ENCODE peak calls at places on chromosomes 4 and X, in seven cellular contexts. One of them, this sample, is unnamed.

GRCh38 chr4:3871181-3871852 is 105.1 kb downstream of the ADRA2C start:
- DNase-seq in heart left ventricle: no peak
- DNase-seq in stomach: no peak
- DNase-seq in ovary: no peak
- DNase-seq in kidney: peak; percentile 83
- DNase-seq in sigmoid colon: peak; percentile 56
- DNase-seq in tibial nerve: no peak
- DNase-seq in this sample: no peak

GRCh38 chrX:152652060-152652459 is 14.4 kb downstream of the GABRQ start:
- DNase-seq in stomach: no peak
- DNase-seq in ovary: no peak
- DNase-seq in sigmoid colon: no peak
- DNase-seq in kidney: no peak
- DNase-seq in heart left ventricle: no peak
- DNase-seq in tibial nerve: no peak
- DNase-seq in this sample: no peak

GRCh38 chr4:74635490-74636123 is 158.7 kb downstream of the BTC start:
- DNase-seq in heart left ventricle: no peak
- DNase-seq in sigmoid colon: no peak
- DNase-seq in kidney: no peak
- DNase-seq in ovary: no peak
- DNase-seq in tibial nerve: no peak
- DNase-seq in stomach: no peak
- DNase-seq in this sample: no peak

GRCh38 chr4:69831646-69832325 is 28.2 kb downstream of the SULT1E1 start:
- DNase-seq in kidney: no peak
- DNase-seq in stomach: no peak
- DNase-seq in sigmoid colon: no peak
- DNase-seq in tibial nerve: no peak
- DNase-seq in ovary: no peak
- DNase-seq in heart left ventricle: peak; percentile 30
- DNase-seq in this sample: no peak

GRCh38 chr4:186298034-186298647 is 32.2 kb downstream of the F11 start:
- DNase-seq in sigmoid colon: no peak
- DNase-seq in ovary: no peak
- DNase-seq in kidney: no peak
- DNase-seq in heart left ventricle: no peak
- DNase-seq in tibial nerve: no peak
- DNase-seq in stomach: no peak
- DNase-seq in this sample: no peak

GRCh38 chr4:163808091-163808490 is 313.6 kb downstream of the TMA16 start:
- DNase-seq in heart left ventricle: no peak
- DNase-seq in kidney: no peak
- DNase-seq in ovary: no peak
- DNase-seq in tibial nerve: no peak
- DNase-seq in stomach: no peak
- DNase-seq in sigmoid colon: no peak
- DNase-seq in this sample: no peak

GRCh38 chr4:99800332-99801004 is 16.2 kb upstream of the DAPP1 start:
- DNase-seq in kidney: no peak
- DNase-seq in ovary: no peak
- DNase-seq in sigmoid colon: no peak
- DNase-seq in heart left ventricle: peak; percentile 30
- DNase-seq in tibial nerve: no peak
- DNase-seq in stomach: no peak
- DNase-seq in this sample: no peak

GRCh38 chrX:125004799-125005198 is 314.9 kb upstream of the TEX13C start:
- DNase-seq in sigmoid colon: no peak
- DNase-seq in ovary: no peak
- DNase-seq in heart left ventricle: no peak
- DNase-seq in tibial nerve: no peak
- DNase-seq in kidney: no peak
- DNase-seq in stomach: no peak
- DNase-seq in this sample: no peak

GRCh38 chrX:57156397-57157049 is 19.3 kb upstream of the SPIN2A start:
- DNase-seq in ovary: no peak
- DNase-seq in tibial nerve: no peak
- DNase-seq in sigmoid colon: no peak
- DNase-seq in kidney: no peak
- DNase-seq in heart left ventricle: no peak
- DNase-seq in stomach: peak; percentile 37
- DNase-seq in this sample: peak; percentile 19

GRCh38 chr4:87525636-87526035 is 3.5 kb downstream of the SPARCL1 start:
- DNase-seq in ovary: no peak
- DNase-seq in stomach: no peak
- DNase-seq in kidney: no peak
- DNase-seq in tibial nerve: no peak
- DNase-seq in heart left ventricle: no peak
- DNase-seq in sigmoid colon: peak; percentile 75
- DNase-seq in this sample: no peak

GRCh38 chr4:149280886-149281285 is 534.8 kb downstream of the IQCM start:
- DNase-seq in stomach: no peak
- DNase-seq in tibial nerve: no peak
- DNase-seq in sigmoid colon: no peak
- DNase-seq in kidney: no peak
- DNase-seq in heart left ventricle: no peak
- DNase-seq in ovary: no peak
- DNase-seq in this sample: no peak

GRCh38 chr4:144716778-144717177 is 70.8 kb downstream of the HHIP start:
- DNase-seq in heart left ventricle: no peak
- DNase-seq in stomach: no peak
- DNase-seq in ovary: no peak
- DNase-seq in tibial nerve: no peak
- DNase-seq in kidney: no peak
- DNase-seq in sigmoid colon: no peak
- DNase-seq in this sample: no peak

GRCh38 chr4:118348886-118349285 is 3.9 kb downstream of the PRSS12 start:
- DNase-seq in ovary: no peak
- DNase-seq in sigmoid colon: no peak
- DNase-seq in heart left ventricle: no peak
- DNase-seq in kidney: no peak
- DNase-seq in stomach: no peak
- DNase-seq in tibial nerve: no peak
- DNase-seq in this sample: no peak

GRCh38 chr4:123250843-123251242 is 145.8 kb upstream of the SPRY1 start:
- DNase-seq in stomach: no peak
- DNase-seq in sigmoid colon: peak; percentile 75
- DNase-seq in tibial nerve: peak; percentile 45
- DNase-seq in heart left ventricle: peak; percentile 66
- DNase-seq in ovary: peak; percentile 61
- DNase-seq in kidney: no peak
- DNase-seq in this sample: no peak

GRCh38 chr4:42302348-42302747 is 94.9 kb upstream of the SHISA3 start:
- DNase-seq in ovary: no peak
- DNase-seq in tibial nerve: peak; percentile 48
- DNase-seq in stomach: peak; percentile 29
- DNase-seq in heart left ventricle: no peak
- DNase-seq in sigmoid colon: no peak
- DNase-seq in kidney: no peak
- DNase-seq in this sample: peak; percentile 36

DNA sequence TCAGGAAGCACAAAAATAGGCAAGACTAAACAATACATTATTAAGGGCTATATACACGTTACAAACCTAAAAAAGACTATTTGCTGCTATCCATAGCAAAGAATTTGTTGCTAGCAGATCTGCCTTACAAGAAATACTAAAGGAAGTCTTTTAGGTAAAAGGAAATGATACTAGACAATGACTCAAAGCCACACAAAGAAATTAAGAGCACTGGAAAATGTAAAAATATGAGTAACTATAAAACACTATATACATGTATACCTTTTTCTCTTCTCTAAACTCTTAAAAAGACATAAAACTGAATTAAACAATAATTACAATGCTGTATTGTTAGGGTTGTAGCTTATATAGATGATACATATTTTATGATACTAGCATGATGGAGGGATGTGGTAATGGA is 25.7 kb downstream of the SLC9A7 start:
- DNase-seq in heart left ventricle: no peak
- DNase-seq in kidney: no peak
- DNase-seq in stomach: no peak
- DNase-seq in sigmoid colon: no peak
- DNase-seq in ovary: no peak
- DNase-seq in tibial nerve: no peak
- DNase-seq in this sample: no peak
- H3K27ac ChIP-seq in heart left ventricle: no peak overlapping the region
- H3K27ac ChIP-seq in kidney: no peak overlapping the region
- H3K27ac ChIP-seq in stomach: no peak overlapping the region
- H3K27ac ChIP-seq in sigmoid colon: no peak overlapping the region
- H3K27ac ChIP-seq in ovary: no peak overlapping the region
- H3K27ac ChIP-seq in tibial nerve: no peak overlapping the region
- H3K27ac ChIP-seq in this sample: no peak overlapping the region

DNA sequence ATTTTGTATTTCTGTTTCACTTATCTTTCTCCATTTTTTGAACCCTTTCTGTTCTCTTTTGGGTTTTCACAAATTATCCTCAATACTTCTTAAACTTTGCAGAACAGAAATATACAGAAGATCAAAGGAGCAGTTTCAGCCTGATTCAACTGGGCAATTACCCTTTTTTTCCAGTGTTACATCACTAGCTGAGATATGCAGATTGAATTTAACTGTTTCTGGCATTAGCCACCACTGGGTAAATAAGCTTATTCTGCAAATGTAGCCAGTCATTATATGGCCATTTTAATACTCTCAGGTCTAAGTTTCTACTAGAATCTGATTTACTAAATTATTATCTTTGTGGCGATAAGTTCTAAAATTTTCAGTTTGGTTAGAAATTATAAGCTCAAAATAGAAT is 66.9 kb upstream of the GRID2 start:
- DNase-seq in stomach: no peak
- DNase-seq in heart left ventricle: no peak
- DNase-seq in sigmoid colon: no peak
- DNase-seq in tibial nerve: no peak
- DNase-seq in kidney: no peak
- DNase-seq in ovary: no peak
- DNase-seq in this sample: no peak
- H3K27ac ChIP-seq in stomach: no peak overlapping the region
- H3K27ac ChIP-seq in heart left ventricle: no peak overlapping the region
- H3K27ac ChIP-seq in sigmoid colon: no peak overlapping the region
- H3K27ac ChIP-seq in tibial nerve: no peak overlapping the region
- H3K27ac ChIP-seq in kidney: no peak overlapping the region
- H3K27ac ChIP-seq in ovary: no peak overlapping the region
- H3K27ac ChIP-seq in this sample: no peak overlapping the region

DNA sequence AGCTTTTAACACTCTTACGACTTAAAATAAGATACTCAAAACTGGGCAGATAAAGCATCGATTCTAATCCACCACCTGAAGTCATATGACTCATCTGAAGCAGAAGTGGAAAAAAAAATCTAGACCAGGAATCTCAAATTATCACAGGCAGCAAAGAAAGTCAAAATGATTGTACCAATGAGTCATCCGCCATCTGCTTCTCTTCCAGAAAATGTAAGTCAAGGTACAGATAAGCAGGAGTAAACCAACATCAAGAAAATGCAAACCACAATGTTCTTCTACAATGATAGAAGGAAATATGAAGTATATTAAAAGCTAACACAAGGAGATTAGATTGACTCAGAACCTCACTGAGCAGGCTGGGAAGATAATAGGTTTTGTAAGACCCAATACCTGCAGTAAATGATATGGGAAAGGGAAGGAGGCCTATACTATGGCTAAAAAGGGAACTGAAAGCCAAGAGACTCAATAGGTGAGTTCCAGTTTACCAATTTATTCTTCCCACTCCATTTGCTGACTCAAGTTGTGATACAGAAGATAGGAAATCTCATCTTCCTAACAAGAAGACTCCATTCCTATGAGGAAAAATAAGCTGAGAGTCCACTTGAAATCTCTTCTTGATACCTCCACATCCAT is 88.4 kb upstream of the TET2 start:
- DNase-seq in tibial nerve: no peak
- DNase-seq in kidney: no peak
- DNase-seq in stomach: no peak
- DNase-seq in ovary: no peak
- DNase-seq in sigmoid colon: no peak
- DNase-seq in heart left ventricle: no peak
- DNase-seq in this sample: no peak
- H3K27ac ChIP-seq in tibial nerve: no peak overlapping the region
- H3K27ac ChIP-seq in kidney: no peak overlapping the region
- H3K27ac ChIP-seq in stomach: no peak overlapping the region
- H3K27ac ChIP-seq in ovary: no peak overlapping the region
- H3K27ac ChIP-seq in sigmoid colon: no peak overlapping the region
- H3K27ac ChIP-seq in heart left ventricle: no peak overlapping the region
- H3K27ac ChIP-seq in this sample: no peak overlapping the region

GRCh38 chrX:110180928-110181310 is 137.0 kb downstream of the AMMECR1 start:
- DNase-seq in tibial nerve: no peak
- DNase-seq in ovary: no peak
- DNase-seq in heart left ventricle: no peak
- DNase-seq in kidney: no peak
- DNase-seq in stomach: no peak
- DNase-seq in sigmoid colon: no peak
- DNase-seq in this sample: no peak
- H3K27ac ChIP-seq in tibial nerve: no peak overlapping the region
- H3K27ac ChIP-seq in ovary: no peak overlapping the region
- H3K27ac ChIP-seq in heart left ventricle: no peak overlapping the region
- H3K27ac ChIP-seq in kidney: no peak overlapping the region
- H3K27ac ChIP-seq in stomach: no peak overlapping the region
- H3K27ac ChIP-seq in sigmoid colon: peak overlapping the region; percentile 69
- H3K27ac ChIP-seq in this sample: no peak overlapping the region

GRCh38 chr4:101355246-101355645 is 7.9 kb upstream of the PPP3CA start:
- DNase-seq in stomach: no peak
- DNase-seq in ovary: no peak
- DNase-seq in heart left ventricle: no peak
- DNase-seq in kidney: no peak
- DNase-seq in tibial nerve: no peak
- DNase-seq in sigmoid colon: no peak
- DNase-seq in this sample: no peak

GRCh38 chr4:101357751-101358150 is 10.4 kb upstream of the PPP3CA start:
- DNase-seq in heart left ventricle: no peak
- DNase-seq in tibial nerve: no peak
- DNase-seq in ovary: no peak
- DNase-seq in kidney: no peak
- DNase-seq in stomach: no peak
- DNase-seq in sigmoid colon: no peak
- DNase-seq in this sample: no peak

GRCh38 chr4:101355767-101356702 is 8.7 kb upstream of the PPP3CA start:
- DNase-seq in stomach: no peak
- DNase-seq in ovary: peak; percentile 22
- DNase-seq in kidney: no peak
- DNase-seq in tibial nerve: no peak
- DNase-seq in heart left ventricle: no peak
- DNase-seq in sigmoid colon: no peak
- DNase-seq in this sample: no peak

DNA sequence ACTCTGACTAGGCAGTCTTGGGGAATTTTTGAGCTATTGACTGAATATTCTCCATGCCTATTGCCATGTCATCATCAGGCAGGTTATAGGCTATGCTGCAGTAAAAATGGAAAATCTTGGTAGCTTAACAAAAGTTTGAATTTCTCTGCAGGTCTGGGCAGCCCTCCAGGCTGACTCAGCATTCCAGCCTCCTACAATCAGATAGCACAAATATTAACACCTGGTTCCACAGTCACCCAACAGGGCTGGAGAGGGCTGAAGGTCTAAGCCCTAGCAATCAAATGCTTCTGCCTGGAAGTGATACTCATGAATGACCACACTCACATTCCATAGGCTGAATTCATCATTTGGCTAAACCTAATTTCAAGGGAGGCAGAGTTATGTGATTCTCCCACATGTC is 9.6 kb upstream of the PPP3CA start:
- DNase-seq in ovary: no peak
- DNase-seq in stomach: peak; percentile 68
- DNase-seq in heart left ventricle: no peak
- DNase-seq in kidney: no peak
- DNase-seq in tibial nerve: no peak
- DNase-seq in sigmoid colon: no peak
- DNase-seq in this sample: no peak
- H3K27ac ChIP-seq in ovary: no peak overlapping the region
- H3K27ac ChIP-seq in stomach: no peak overlapping the region
- H3K27ac ChIP-seq in heart left ventricle: no peak overlapping the region
- H3K27ac ChIP-seq in kidney: no peak overlapping the region
- H3K27ac ChIP-seq in tibial nerve: no peak overlapping the region
- H3K27ac ChIP-seq in sigmoid colon: no peak overlapping the region
- H3K27ac ChIP-seq in this sample: no peak overlapping the region